ENCODE peak calls at places on chromosomes 6 and 20, in eight cellular contexts. P is Calu3, K is neural progenitor cell, T is esophagus squamous epithelium, M is neural crest cell, J is A549, N is foreskin fibroblast, G is fibroblast of mammary gland. O is an unnamed sample.

GRCh38 chr20:3193806-3194616 is 10.5 kb downstream of the DDRGK1 start:
- DNase-seq in P (no peak), K (no peak), T (no peak), M (no peak), J (no peak), N (no peak), G (no peak), O (no peak)

GRCh38 chr6:119627908-119628669 is 278.5 kb upstream of the MAN1A1 start:
- DNase-seq in P (no peak), K (no peak), T (no peak), M (no peak), J (no peak), N (peak; percentile 28), G (peak; percentile 75), O (no peak)

GRCh38 chr20:51958636-51959542 is 156.6 kb upstream of the SALL4 start:
- DNase-seq in P (no peak), K (peak; percentile 25), T (no peak), M (no peak), J (no peak), N (no peak), G (peak; percentile 11), O (peak; percentile 14)

GRCh38 chr6:44332585-44332984 is 9.9 kb upstream of the SPATS1 start:
- DNase-seq in P (no peak), K (no peak), T (no peak), M (no peak), J (no peak), N (no peak), G (peak; percentile 54), O (no peak)

GRCh38 chr20:21096321-21097043 is 9.7 kb downstream of the LINC00237 start:
- DNase-seq in P (no peak), K (peak; percentile 54), T (no peak), M (no peak), J (peak; percentile 66), N (no peak), G (peak; percentile 40), O (no peak)

GRCh38 chr6:71408966-71409723 is 120.5 kb downstream of the OGFRL1 start:
- DNase-seq in P (no peak), K (no peak), T (no peak), M (no peak), J (no peak), N (no peak), G (peak; percentile 46), O (no peak)

GRCh38 chr20:57851786-57852185 is 142.0 kb upstream of the PMEPA1 start:
- DNase-seq in P (no peak), K (no peak), T (no peak), M (no peak), J (no peak), N (no peak), G (peak; percentile 13), O (no peak)

GRCh38 chr20:44211177-44212039 is 837 bp upstream of the OSER1 start:
- DNase-seq in P (peak; percentile 29), K (peak; percentile 26), T (no peak), M (no peak), J (no peak), N (peak; percentile 37), G (peak; percentile 77), O (no peak)

GRCh38 chr6:7448232-7448631 is 58.6 kb downstream of the RIOK1 start:
- DNase-seq in P (no peak), K (no peak), T (no peak), M (no peak), J (no peak), N (no peak), G (no peak), O (no peak)

GRCh38 chr20:6802227-6802626 is 34.7 kb downstream of the BMP2 start:
- DNase-seq in P (no peak), K (no peak), T (no peak), M (no peak), J (no peak), N (no peak), G (no peak), O (no peak)

GRCh38 chr6:39080246-39080875 is 31.8 kb downstream of the GLP1R start:
- DNase-seq in P (no peak), K (no peak), T (no peak), M (no peak), J (no peak), N (no peak), G (no peak), O (no peak)

GRCh38 chr20:53642196-53643030 is 48.8 kb upstream of the ZNF217 start:
- DNase-seq in P (peak; percentile 88), K (peak; percentile 65), T (no peak), M (no peak), J (peak; percentile 90), N (no peak), G (peak; percentile 71), O (no peak)

GRCh38 chr6:122726649-122727048 is 52.9 kb upstream of the FABP7 start:
- DNase-seq in P (peak; percentile 42), K (peak; percentile 50), T (no peak), M (no peak), J (peak; percentile 15), N (no peak), G (peak; percentile 30), O (no peak)

GRCh38 chr6:130885392-130886192 is 58.4 kb downstream of the SMLR1 start:
- DNase-seq in P (peak; percentile 83), K (peak; percentile 82), T (no peak), M (peak; percentile 83), J (peak; percentile 75), N (peak; percentile 46), G (peak; percentile 85), O (peak; percentile 61)

GRCh38 chr6:75291744-75292143 is 7.2 kb upstream of the TMEM30A start:
- DNase-seq in P (no peak), K (no peak), T (no peak), M (no peak), J (no peak), N (no peak), G (no peak), O (no peak)

GRCh38 chr6:87675004-87675681 is 26.9 kb downstream of the AKIRIN2 start:
- DNase-seq in P (no peak), K (no peak), T (no peak), M (no peak), J (no peak), N (no peak), G (no peak), O (no peak)

GRCh38 chr6:62345962-62346689 is 60.1 kb upstream of the KHDRBS2 start:
- DNase-seq in P (no peak), K (no peak), T (no peak), M (no peak), J (no peak), N (no peak), G (no peak), O (no peak)

GRCh38 chr6:167464177-167464576 is 139.3 kb downstream of the TTLL2 start:
- DNase-seq in P (no peak), K (no peak), T (no peak), M (no peak), J (no peak), N (no peak), G (no peak), O (no peak)

GRCh38 chr6:105075210-105075609 is 104.6 kb downstream of the POPDC3 start:
- DNase-seq in P (no peak), K (no peak), T (no peak), M (no peak), J (no peak), N (no peak), G (no peak), O (no peak)

GRCh38 chr6:28489366-28490190 is 26.0 kb downstream of the GPX6 start:
- DNase-seq in P (no peak), K (peak; percentile 90), T (no peak), M (peak; percentile 45), J (peak; percentile 91), N (peak; percentile 69), G (peak; percentile 84), O (peak; percentile 41)

GRCh38 chr6:122931916-122932315 is 64.1 kb upstream of the CLVS2 start:
- DNase-seq in P (no peak), K (no peak), T (no peak), M (no peak), J (no peak), N (no peak), G (no peak), O (no peak)

GRCh38 chr20:51204794-51205193 is 181.9 kb upstream of the KCNG1 start:
- DNase-seq in P (no peak), K (no peak), T (no peak), M (no peak), J (no peak), N (no peak), G (no peak), O (no peak)

GRCh38 chr6:141744971-141745370 is 387.8 kb upstream of the GJE1 start:
- DNase-seq in P (no peak), K (no peak), T (no peak), M (no peak), J (no peak), N (no peak), G (no peak), O (no peak)
- TF ChIP-seq CTCF in P (no peak), K (no peak), T (no peak), M (no peak), J (no peak), N (no peak), G (no peak), O (no peak)

DNA sequence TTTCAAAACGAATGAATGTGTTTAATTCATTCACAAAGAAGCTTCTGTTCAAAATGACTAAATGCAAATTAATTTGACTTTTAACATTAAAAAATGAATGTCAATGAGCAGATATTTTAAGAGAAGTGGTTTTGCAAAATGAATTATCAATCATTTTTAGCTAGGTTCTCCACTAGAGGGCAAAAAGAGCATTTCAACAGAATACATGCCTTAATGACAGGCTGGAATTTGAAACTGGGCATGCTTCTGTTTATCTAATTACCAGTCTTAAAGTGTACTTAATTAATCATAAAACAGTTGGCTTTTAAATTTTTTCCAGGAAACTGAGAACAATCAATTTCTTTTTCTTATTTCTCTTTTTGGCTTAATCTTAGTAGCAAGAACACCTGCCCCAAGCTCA is 63.8 kb upstream of the TINAG start:
- DNase-seq in P (no peak), K (peak; percentile 6), T (no peak), M (no peak), J (peak; percentile 3), N (peak; percentile 14), G (peak; percentile 50), O (no peak)
- TF ChIP-seq CTCF in P (peak; percentile 61), K (peak; percentile 62), T (no peak), M (peak; percentile 77), J (peak; percentile 52), N (peak; percentile 56), G (peak; percentile 68), O (peak; percentile 57)

GRCh38 chr6:9409126-9409525 is 973.8 kb upstream of the SLC35B3 start:
- DNase-seq in P (no peak), K (no peak), T (no peak), M (no peak), J (no peak), N (no peak), G (no peak), O (no peak)

GRCh38 chr6:9417400-9417799 is 982.1 kb upstream of the SLC35B3 start:
- DNase-seq in P (no peak), K (no peak), T (no peak), M (no peak), J (no peak), N (no peak), G (no peak), O (no peak)

GRCh38 chr6:9408718-9409117 is 973.4 kb upstream of the SLC35B3 start:
- DNase-seq in P (no peak), K (no peak), T (no peak), M (no peak), J (no peak), N (no peak), G (peak; percentile 20), O (no peak)

GRCh38 chr6:9412951-9413559 is 977.7 kb upstream of the SLC35B3 start:
- DNase-seq in P (peak; percentile 34), K (peak; percentile 48), T (no peak), M (no peak), J (peak; percentile 25), N (no peak), G (peak; percentile 28), O (no peak)
- TF ChIP-seq CTCF in P (no peak), K (peak; percentile 66), T (no peak), M (peak; percentile 62), J (no peak), N (peak; percentile 54), G (peak; percentile 59), O (peak; percentile 50)

GRCh38 chr6:110543106-110543505 is 66.7 kb upstream of the SLC22A16 start:
- DNase-seq in P (peak; percentile 85), K (no peak), T (no peak), M (no peak), J (no peak), N (no peak), G (no peak), O (no peak)
- TF ChIP-seq CTCF in P (no peak), K (no peak), T (no peak), M (no peak), J (no peak), N (no peak), G (no peak), O (no peak)